ENCODE peak calls at places on chromosomes 13 and 19, in nine cellular contexts. One of them, this sample, is unnamed.

GRCh38 chr13:30079501-30079900 is 227.8 kb downstream of the KATNAL1 start:
- DNase-seq in CD8-positive, alpha-beta T cell: no peak
- DNase-seq in WTC11: no peak
- DNase-seq in lower leg skin: no peak
- DNase-seq in progenitor cell of endocrine pancreas: no peak
- DNase-seq in dorsolateral prefrontal cortex: no peak
- DNase-seq in Panc1: no peak
- DNase-seq in Peyer's patch: no peak
- DNase-seq in lower lobe of right lung: no peak
- DNase-seq in this sample: no peak

GRCh38 chr13:41411536-41411935 is 45.8 kb upstream of the RGCC start:
- DNase-seq in CD8-positive, alpha-beta T cell: peak
- DNase-seq in WTC11: peak
- DNase-seq in lower leg skin: no peak
- DNase-seq in progenitor cell of endocrine pancreas: no peak
- DNase-seq in dorsolateral prefrontal cortex: no peak
- DNase-seq in Panc1: no peak
- DNase-seq in Peyer's patch: no peak
- DNase-seq in lower lobe of right lung: no peak
- DNase-seq in this sample: peak

GRCh38 chr19:30420881-30421280 is 48.7 kb downstream of the ZNF536 start:
- DNase-seq in CD8-positive, alpha-beta T cell: no peak
- DNase-seq in WTC11: no peak
- DNase-seq in lower leg skin: peak
- DNase-seq in progenitor cell of endocrine pancreas: no peak
- DNase-seq in dorsolateral prefrontal cortex: no peak
- DNase-seq in Panc1: no peak
- DNase-seq in Peyer's patch: no peak
- DNase-seq in lower lobe of right lung: no peak
- DNase-seq in this sample: no peak

GRCh38 chr13:100300708-100301107 is 211.8 kb downstream of the PCCA start:
- DNase-seq in CD8-positive, alpha-beta T cell: no peak
- DNase-seq in WTC11: no peak
- DNase-seq in lower leg skin: no peak
- DNase-seq in progenitor cell of endocrine pancreas: no peak
- DNase-seq in dorsolateral prefrontal cortex: no peak
- DNase-seq in Panc1: no peak
- DNase-seq in Peyer's patch: no peak
- DNase-seq in lower lobe of right lung: no peak
- DNase-seq in this sample: no peak

GRCh38 chr13:93925976-93926375 is 553.5 kb downstream of the DCT start:
- DNase-seq in CD8-positive, alpha-beta T cell: no peak
- DNase-seq in WTC11: no peak
- DNase-seq in lower leg skin: no peak
- DNase-seq in progenitor cell of endocrine pancreas: no peak
- DNase-seq in dorsolateral prefrontal cortex: no peak
- DNase-seq in Panc1: no peak
- DNase-seq in Peyer's patch: no peak
- DNase-seq in lower lobe of right lung: no peak
- DNase-seq in this sample: no peak

GRCh38 chr13:77492982-77493381 is 42.5 kb upstream of the SCEL start:
- DNase-seq in CD8-positive, alpha-beta T cell: no peak
- DNase-seq in WTC11: no peak
- DNase-seq in lower leg skin: no peak
- DNase-seq in progenitor cell of endocrine pancreas: no peak
- DNase-seq in dorsolateral prefrontal cortex: no peak
- DNase-seq in Panc1: no peak
- DNase-seq in Peyer's patch: no peak
- DNase-seq in lower lobe of right lung: no peak
- DNase-seq in this sample: peak

GRCh38 chr13:27428160-27428559 is 3.7 kb downstream of the GTF3A start:
- DNase-seq in CD8-positive, alpha-beta T cell: no peak
- DNase-seq in WTC11: no peak
- DNase-seq in lower leg skin: no peak
- DNase-seq in progenitor cell of endocrine pancreas: no peak
- DNase-seq in dorsolateral prefrontal cortex: no peak
- DNase-seq in Panc1: no peak
- DNase-seq in Peyer's patch: no peak
- DNase-seq in lower lobe of right lung: no peak
- DNase-seq in this sample: no peak

GRCh38 chr19:43464089-43464775 is 1.2 kb downstream of the LYPD3 start:
- DNase-seq in CD8-positive, alpha-beta T cell: peak
- DNase-seq in WTC11: peak
- DNase-seq in lower leg skin: peak
- DNase-seq in progenitor cell of endocrine pancreas: peak
- DNase-seq in dorsolateral prefrontal cortex: peak
- DNase-seq in Panc1: no peak
- DNase-seq in Peyer's patch: peak
- DNase-seq in lower lobe of right lung: peak
- DNase-seq in this sample: peak

GRCh38 chr19:27745978-27746542 is 1466.9 kb downstream of the UQCRFS1 start:
- DNase-seq in CD8-positive, alpha-beta T cell: no peak
- DNase-seq in WTC11: no peak
- DNase-seq in lower leg skin: peak
- DNase-seq in progenitor cell of endocrine pancreas: no peak
- DNase-seq in dorsolateral prefrontal cortex: no peak
- DNase-seq in Panc1: no peak
- DNase-seq in Peyer's patch: peak
- DNase-seq in lower lobe of right lung: no peak
- DNase-seq in this sample: no peak

DNA sequence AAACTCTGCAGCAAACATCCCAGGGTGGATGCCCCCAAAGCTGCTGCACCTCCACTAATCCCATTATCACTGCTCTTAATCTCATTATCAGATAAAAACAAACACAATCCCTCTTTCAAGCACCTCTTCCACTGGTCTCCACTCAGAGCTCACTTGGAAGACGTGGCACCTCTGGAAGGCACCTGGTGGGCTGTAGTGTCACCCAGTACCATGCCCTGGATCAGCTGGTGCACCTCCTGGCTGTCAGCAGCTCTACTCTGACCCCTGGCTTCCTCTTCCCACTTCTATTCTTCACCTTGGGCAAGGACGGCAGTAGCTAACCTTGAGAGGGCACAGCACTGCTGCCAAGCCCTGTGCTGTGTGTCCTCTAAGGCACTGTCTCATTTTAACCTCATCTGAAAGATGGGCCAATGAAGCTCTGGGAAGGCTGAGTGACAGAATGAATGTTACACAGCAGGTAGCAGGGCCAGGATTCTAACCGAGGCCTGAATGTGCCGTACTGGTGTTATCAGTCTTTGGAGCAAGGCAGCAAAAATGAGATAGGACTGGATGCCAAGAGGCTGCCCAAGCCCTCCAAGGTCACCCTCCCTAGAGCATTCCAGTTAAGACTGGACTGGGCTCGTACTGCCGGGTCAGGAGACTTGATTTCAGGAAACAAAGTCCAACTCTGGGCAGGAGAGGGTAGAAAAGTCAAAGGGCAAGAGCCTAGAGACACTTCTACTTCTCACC is 7.4 kb downstream of the BRD4 start:
- DNase-seq in CD8-positive, alpha-beta T cell: peak
- DNase-seq in WTC11: no peak
- DNase-seq in lower leg skin: no peak
- DNase-seq in progenitor cell of endocrine pancreas: no peak
- DNase-seq in dorsolateral prefrontal cortex: no peak
- DNase-seq in Panc1: no peak
- DNase-seq in Peyer's patch: peak
- DNase-seq in lower lobe of right lung: no peak
- DNase-seq in this sample: no peak
- TF ChIP-seq CTCF in CD8-positive, alpha-beta T cell: no peak
- TF ChIP-seq CTCF in WTC11: no peak
- TF ChIP-seq CTCF in lower leg skin: no peak
- TF ChIP-seq CTCF in progenitor cell of endocrine pancreas: no peak
- TF ChIP-seq CTCF in dorsolateral prefrontal cortex: no peak
- TF ChIP-seq CTCF in Panc1: no peak
- TF ChIP-seq CTCF in Peyer's patch: peak
- TF ChIP-seq CTCF in lower lobe of right lung: no peak
- TF ChIP-seq CTCF in this sample: no peak

GRCh38 chr19:53424968-53425597 is 6.7 kb upstream of the ZNF761 start:
- DNase-seq in CD8-positive, alpha-beta T cell: peak
- DNase-seq in WTC11: peak
- DNase-seq in lower leg skin: peak
- DNase-seq in progenitor cell of endocrine pancreas: peak
- DNase-seq in dorsolateral prefrontal cortex: peak
- DNase-seq in Panc1: peak
- DNase-seq in Peyer's patch: peak
- DNase-seq in lower lobe of right lung: peak
- DNase-seq in this sample: peak
- TF ChIP-seq CTCF in CD8-positive, alpha-beta T cell: peak
- TF ChIP-seq CTCF in WTC11: peak
- TF ChIP-seq CTCF in lower leg skin: no peak
- TF ChIP-seq CTCF in progenitor cell of endocrine pancreas: peak
- TF ChIP-seq CTCF in dorsolateral prefrontal cortex: peak
- TF ChIP-seq CTCF in Panc1: peak
- TF ChIP-seq CTCF in Peyer's patch: peak
- TF ChIP-seq CTCF in lower lobe of right lung: peak
- TF ChIP-seq CTCF in this sample: peak

GRCh38 chr19:9741476-9742171 is 26.9 kb downstream of the ZNF846 start:
- DNase-seq in CD8-positive, alpha-beta T cell: no peak
- DNase-seq in WTC11: no peak
- DNase-seq in lower leg skin: no peak
- DNase-seq in progenitor cell of endocrine pancreas: no peak
- DNase-seq in dorsolateral prefrontal cortex: no peak
- DNase-seq in Panc1: no peak
- DNase-seq in Peyer's patch: no peak
- DNase-seq in lower lobe of right lung: no peak
- DNase-seq in this sample: no peak

GRCh38 chr19:9735986-9736385 is 32.6 kb downstream of the ZNF846 start:
- DNase-seq in CD8-positive, alpha-beta T cell: no peak
- DNase-seq in WTC11: peak
- DNase-seq in lower leg skin: no peak
- DNase-seq in progenitor cell of endocrine pancreas: no peak
- DNase-seq in dorsolateral prefrontal cortex: no peak
- DNase-seq in Panc1: no peak
- DNase-seq in Peyer's patch: no peak
- DNase-seq in lower lobe of right lung: no peak
- DNase-seq in this sample: no peak
- TF ChIP-seq CTCF in CD8-positive, alpha-beta T cell: no peak
- TF ChIP-seq CTCF in WTC11: no peak
- TF ChIP-seq CTCF in lower leg skin: no peak
- TF ChIP-seq CTCF in progenitor cell of endocrine pancreas: no peak
- TF ChIP-seq CTCF in dorsolateral prefrontal cortex: no peak
- TF ChIP-seq CTCF in Panc1: no peak
- TF ChIP-seq CTCF in Peyer's patch: no peak
- TF ChIP-seq CTCF in lower lobe of right lung: no peak
- TF ChIP-seq CTCF in this sample: no peak

DNA sequence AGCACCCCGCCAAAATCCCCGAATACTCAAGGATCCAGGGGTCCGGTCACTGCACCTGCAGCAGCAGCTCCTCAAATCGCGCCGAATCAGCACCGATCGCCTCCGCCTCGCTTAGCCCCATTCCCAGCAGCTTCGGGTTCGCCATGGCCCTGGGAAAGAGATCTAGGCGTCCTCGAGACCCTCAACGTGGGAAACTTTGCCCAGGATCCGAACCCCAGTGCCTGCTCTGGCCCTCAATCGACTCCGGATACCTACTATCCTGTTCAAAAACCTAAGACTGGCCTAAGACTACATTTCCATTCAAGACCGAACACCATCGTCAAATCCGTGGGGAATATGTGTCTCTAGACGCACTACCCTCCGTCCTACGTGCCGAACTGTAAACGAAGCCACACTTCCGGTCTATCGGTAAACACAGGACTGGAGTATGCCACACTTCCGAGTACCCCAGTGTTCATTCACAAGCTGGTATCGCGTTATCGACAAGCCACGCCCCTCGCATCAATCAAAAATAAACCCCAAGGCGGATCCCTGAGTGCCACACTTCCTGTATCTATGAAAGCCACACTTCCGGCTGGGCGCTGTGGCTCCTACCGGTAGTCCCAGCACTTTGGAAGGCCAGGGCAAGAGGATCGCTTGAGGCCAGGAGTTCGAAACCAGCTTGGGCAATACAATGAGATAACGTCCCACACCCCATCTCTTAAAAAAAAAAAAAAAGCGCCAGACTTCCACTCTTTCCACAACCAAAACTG is at the start of gene PIH1D1:
- DNase-seq in CD8-positive, alpha-beta T cell: peak
- DNase-seq in WTC11: peak
- DNase-seq in lower leg skin: peak
- DNase-seq in progenitor cell of endocrine pancreas: peak
- DNase-seq in dorsolateral prefrontal cortex: peak
- DNase-seq in Panc1: peak
- DNase-seq in Peyer's patch: peak
- DNase-seq in lower lobe of right lung: peak
- DNase-seq in this sample: peak
- TF ChIP-seq CTCF in CD8-positive, alpha-beta T cell: no peak
- TF ChIP-seq CTCF in WTC11: no peak
- TF ChIP-seq CTCF in lower leg skin: no peak
- TF ChIP-seq CTCF in progenitor cell of endocrine pancreas: peak
- TF ChIP-seq CTCF in dorsolateral prefrontal cortex: peak
- TF ChIP-seq CTCF in Panc1: no peak
- TF ChIP-seq CTCF in Peyer's patch: peak
- TF ChIP-seq CTCF in lower lobe of right lung: no peak
- TF ChIP-seq CTCF in this sample: no peak

DNA sequence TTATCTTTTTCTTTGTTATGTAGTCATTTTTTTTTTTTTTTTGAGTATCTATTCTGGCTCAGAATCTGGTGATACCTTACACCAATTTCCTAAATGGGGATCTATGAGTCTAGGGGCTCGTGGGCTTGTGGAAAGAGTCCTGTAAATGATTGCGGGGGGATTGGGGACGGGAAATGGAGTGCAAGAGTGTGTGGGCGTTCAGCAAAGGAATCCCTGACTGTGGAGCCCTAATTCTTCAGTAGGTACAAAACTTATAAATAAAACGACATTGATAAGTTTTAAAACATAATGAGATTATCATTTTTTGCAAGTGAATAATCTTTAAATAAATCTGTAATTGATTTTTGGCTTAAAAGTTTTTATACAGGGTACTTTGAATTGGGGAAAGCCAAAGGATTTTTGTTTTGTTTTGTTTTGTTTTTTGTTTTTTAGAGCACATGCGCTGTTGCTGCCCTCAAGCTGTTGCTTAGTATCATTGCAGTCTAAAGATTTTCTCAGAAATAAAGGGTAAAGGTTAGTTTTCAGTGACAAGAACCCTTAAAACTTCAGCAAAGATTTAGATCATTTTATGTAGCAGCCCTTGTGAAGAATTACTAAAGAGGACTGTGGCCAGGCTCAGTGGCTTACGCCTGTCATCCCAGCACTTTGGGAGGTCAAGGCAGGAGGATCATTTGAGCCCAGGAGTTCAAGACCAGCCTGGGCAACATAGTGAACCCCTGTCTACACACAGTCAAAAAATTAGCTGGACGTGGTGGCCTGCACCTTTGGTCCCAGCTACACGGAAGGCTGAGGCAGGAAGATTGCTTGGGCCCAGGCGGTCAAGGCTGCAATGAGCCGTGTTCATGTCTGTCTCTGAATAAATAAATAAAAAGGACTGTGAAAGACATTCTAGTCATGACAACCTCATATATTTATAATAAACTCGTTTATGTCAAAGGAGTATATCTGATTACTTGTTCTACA is 1.7 kb downstream of the ERCC5 start:
- DNase-seq in CD8-positive, alpha-beta T cell: no peak
- DNase-seq in WTC11: no peak
- DNase-seq in lower leg skin: no peak
- DNase-seq in progenitor cell of endocrine pancreas: no peak
- DNase-seq in dorsolateral prefrontal cortex: no peak
- DNase-seq in Panc1: no peak
- DNase-seq in Peyer's patch: no peak
- DNase-seq in lower lobe of right lung: no peak
- DNase-seq in this sample: no peak
- TF ChIP-seq CTCF in CD8-positive, alpha-beta T cell: peak
- TF ChIP-seq CTCF in WTC11: peak
- TF ChIP-seq CTCF in lower leg skin: no peak
- TF ChIP-seq CTCF in progenitor cell of endocrine pancreas: peak
- TF ChIP-seq CTCF in dorsolateral prefrontal cortex: peak
- TF ChIP-seq CTCF in Panc1: peak
- TF ChIP-seq CTCF in Peyer's patch: peak
- TF ChIP-seq CTCF in lower lobe of right lung: peak
- TF ChIP-seq CTCF in this sample: peak

GRCh38 chr13:44116562-44117315 is 237.0 kb downstream of the LACC1 start:
- DNase-seq in CD8-positive, alpha-beta T cell: no peak
- DNase-seq in WTC11: no peak
- DNase-seq in lower leg skin: no peak
- DNase-seq in progenitor cell of endocrine pancreas: no peak
- DNase-seq in dorsolateral prefrontal cortex: peak
- DNase-seq in Panc1: no peak
- DNase-seq in Peyer's patch: no peak
- DNase-seq in lower lobe of right lung: no peak
- DNase-seq in this sample: no peak
- TF ChIP-seq CTCF in CD8-positive, alpha-beta T cell: no peak
- TF ChIP-seq CTCF in WTC11: no peak
- TF ChIP-seq CTCF in lower leg skin: no peak
- TF ChIP-seq CTCF in progenitor cell of endocrine pancreas: no peak
- TF ChIP-seq CTCF in dorsolateral prefrontal cortex: no peak
- TF ChIP-seq CTCF in Panc1: no peak
- TF ChIP-seq CTCF in Peyer's patch: no peak
- TF ChIP-seq CTCF in lower lobe of right lung: no peak
- TF ChIP-seq CTCF in this sample: no peak